ENCODE peak calls at places on chromosomes 11 and 22, in ten cellular contexts. X is cardiac muscle cell; F is stimulated activated CD8-positive, alpha-beta memory T cell treated with anti-CD3 and anti-CD28 coated beads, Interleukin-7, amount 100 ng/mL, for 24 hours; E is fibroblast of lung; D is Jurkat, Clone E6-1; S is GF-D8; Q is lung microvascular endothelial cell; K is AG08395; P is SW 1271; M is IMR-90. I is an unnamed sample.

GRCh38 chr22:26857169-26857568 is 199.8 kb downstream of the MIAT start:
- DNase-seq in X (no peak), F (no peak), E (no peak), D (no peak), S (no peak), Q (no peak), K (no peak), P (no peak), M (no peak), I (no peak)

GRCh38 chr11:27239305-27239942 is 123.6 kb downstream of the CCDC34 start:
- DNase-seq in X (no peak), F (no peak), E (peak), D (no peak), S (no peak), Q (no peak), K (peak), P (no peak), M (peak), I (no peak)

GRCh38 chr11:3109921-3110706 is 52.9 kb upstream of the CARS1 start:
- DNase-seq in X (peak), F (no peak), E (no peak), D (peak), S (no peak), Q (peak), K (peak), P (peak), M (no peak), I (no peak)

GRCh38 chr11:28697920-28698827 is 590.0 kb downstream of the METTL15 start:
- DNase-seq in X (peak), F (no peak), E (peak), D (peak), S (no peak), Q (peak), K (peak), P (peak), M (peak), I (peak)

GRCh38 chr11:49995559-49995958 is 13.2 kb upstream of the OR4C12 start:
- DNase-seq in X (peak), F (no peak), E (peak), D (peak), S (no peak), Q (peak), K (no peak), P (peak), M (peak), I (peak)

GRCh38 chr11:123054301-123055065 is 7.5 kb downstream of the HSPA8 start:
- DNase-seq in X (peak), F (no peak), E (peak), D (peak), S (peak), Q (peak), K (peak), P (peak), M (peak), I (no peak)

GRCh38 chr22:18110944-18111758 is 542 bp downstream of the TUBA8 start:
- DNase-seq in X (no peak), F (no peak), E (no peak), D (no peak), S (no peak), Q (no peak), K (no peak), P (no peak), M (no peak), I (no peak)

GRCh38 chr11:74487875-74488274 is 5.6 kb downstream of the LIPT2 start:
- DNase-seq in X (no peak), F (no peak), E (no peak), D (no peak), S (no peak), Q (peak), K (no peak), P (peak), M (no peak), I (no peak)

GRCh38 chr11:10459029-10459970 is 4.2 kb downstream of the AMPD3 start:
- DNase-seq in X (peak), F (no peak), E (no peak), D (peak), S (peak), Q (peak), K (no peak), P (no peak), M (no peak), I (no peak)

GRCh38 chr11:86212212-86212611 is 32.3 kb upstream of the EED start:
- DNase-seq in X (no peak), F (no peak), E (no peak), D (no peak), S (no peak), Q (no peak), K (no peak), P (no peak), M (peak), I (no peak)

GRCh38 chr22:30266445-30267381 is at the start of gene OSM:
- DNase-seq in X (no peak), F (peak), E (no peak), D (peak), S (peak), Q (peak), K (no peak), P (no peak), M (no peak), I (no peak)

GRCh38 chr11:15412054-15412453 is 297.3 kb downstream of the INSC start:
- DNase-seq in X (no peak), F (no peak), E (no peak), D (no peak), S (no peak), Q (no peak), K (no peak), P (no peak), M (no peak), I (no peak)

GRCh38 chr11:76769071-76769560 is 14.0 kb upstream of the TSKU start:
- DNase-seq in X (no peak), F (no peak), E (peak), D (no peak), S (peak), Q (no peak), K (no peak), P (no peak), M (peak), I (no peak)

GRCh38 chr11:2097356-2097997 is 41.7 kb downstream of the IGF2 start:
- DNase-seq in X (peak), F (no peak), E (peak), D (no peak), S (no peak), Q (peak), K (peak), P (no peak), M (peak), I (peak)

GRCh38 chr11:26286472-26287066 is 45.4 kb upstream of the ANO3 start:
- DNase-seq in X (peak), F (no peak), E (peak), D (peak), S (no peak), Q (peak), K (peak), P (peak), M (peak), I (no peak)

GRCh38 chr11:100730266-100730665 is 43.2 kb downstream of the ARHGAP42 start:
- DNase-seq in X (no peak), F (no peak), E (peak), D (no peak), S (no peak), Q (no peak), K (peak), P (no peak), M (peak), I (no peak)

GRCh38 chr11:109048098-109048497 is 373.9 kb upstream of the C11orf87 start:
- DNase-seq in X (no peak), F (no peak), E (no peak), D (no peak), S (no peak), Q (no peak), K (no peak), P (no peak), M (peak), I (no peak)

GRCh38 chr11:66012946-66013761 is 1.3 kb downstream of the CST6 start:
- DNase-seq in X (peak), F (no peak), E (no peak), D (no peak), S (no peak), Q (peak), K (no peak), P (no peak), M (no peak), I (no peak)